ENCODE peak calls at places on chromosome 22, in eight cellular contexts. Q is K562, Z is A549, S is transverse colon, D is upper lobe of left lung, Y is suprapubic skin, C is tibial nerve, U is sigmoid colon. B is an unnamed sample.

GRCh38 chr22:47308886-47309285 is 546.4 kb downstream of the TBC1D22A start:
- DNase-seq in Y (peak; percentile 12), C (no peak), Z (no peak), U (no peak), S (no peak), Q (no peak), D (peak; percentile 2), B (no peak)

GRCh38 chr22:19874307-19875060 is 19.8 kb upstream of the GNB1L start:
- DNase-seq in D (peak; percentile 88), Q (no peak), U (peak; percentile 63), Z (no peak), Y (peak; percentile 80), C (peak; percentile 7), S (no peak), B (no peak)

GRCh38 chr22:46881373-46882118 is 119.1 kb downstream of the TBC1D22A start:
- DNase-seq in D (no peak), Q (no peak), Y (no peak), U (no peak), Z (no peak), C (no peak), S (no peak), B (no peak)

GRCh38 chr22:46546466-46547178 is 9.2 kb upstream of the CELSR1 start:
- DNase-seq in C (no peak), Z (no peak), S (no peak), D (peak; percentile 84), U (no peak), Q (no peak), Y (no peak), B (no peak)

GRCh38 chr22:48334971-48335370 is 1492.7 kb downstream of the BRD1 start:
- DNase-seq in D (no peak), S (no peak), Z (no peak), U (peak; percentile 49), Q (no peak), Y (no peak), C (no peak), B (no peak)

GRCh38 chr22:41915783-41916493 is 1.1 kb upstream of the SHISA8 start:
- DNase-seq in Z (no peak), D (no peak), U (no peak), C (no peak), S (no peak), Y (no peak), Q (no peak), B (no peak)

GRCh38 chr22:21450858-21451331 is 16.3 kb upstream of the TMEM191C start:
- DNase-seq in Q (no peak), Z (no peak), S (no peak), U (peak; percentile 35), Y (peak; percentile 76), C (peak; percentile 4), D (no peak), B (no peak)

GRCh38 chr22:22877523-22878210 is 9.9 kb upstream of the IGLL5 start:
- DNase-seq in Y (no peak), S (peak; percentile 76), D (no peak), Z (peak; percentile 61), U (no peak), C (no peak), Q (peak; percentile 58), B (peak; percentile 30)

GRCh38 chr22:35328472-35328885 is 28.8 kb downstream of the TOM1 start:
- DNase-seq in Y (no peak), D (peak; percentile 78), Q (no peak), U (peak; percentile 70), C (no peak), Z (no peak), S (no peak), B (no peak)

GRCh38 chr22:26642465-26643367 is 14.7 kb upstream of the MIAT start:
- DNase-seq in Y (no peak), D (peak; percentile 61), Q (peak; percentile 57), C (no peak), U (no peak), Z (no peak), S (peak; percentile 53), B (no peak)

GRCh38 chr22:48750826-48751440 is 1076.7 kb downstream of the BRD1 start:
- DNase-seq in Y (peak; percentile 59), U (peak; percentile 40), C (no peak), S (no peak), Z (no peak), Q (no peak), D (no peak), B (no peak)

GRCh38 chr22:48376428-48376827 is 1451.2 kb downstream of the BRD1 start:
- DNase-seq in Q (no peak), C (no peak), U (no peak), D (no peak), Y (no peak), Z (no peak), S (no peak), B (no peak)

GRCh38 chr22:17810570-17811116 is 36.4 kb upstream of the BID start:
- DNase-seq in Y (no peak), U (no peak), S (no peak), D (no peak), Q (no peak), Z (no peak), C (no peak), B (no peak)

GRCh38 chr22:29351042-29351441 is 35.5 kb upstream of the RASL10A start:
- DNase-seq in C (no peak), Z (no peak), U (no peak), S (peak; percentile 27), D (no peak), Y (no peak), Q (no peak), B (no peak)

GRCh38 chr22:29351891-29352290 is 36.4 kb upstream of the RASL10A start:
- DNase-seq in Q (no peak), C (no peak), U (no peak), S (no peak), D (no peak), Z (no peak), Y (no peak), B (no peak)

GRCh38 chr22:29346659-29347058 is 31.2 kb upstream of the RASL10A start:
- DNase-seq in Y (no peak), D (no peak), Q (no peak), U (no peak), C (no peak), S (no peak), Z (no peak), B (no peak)

GRCh38 chr22:29345932-29346331 is 30.4 kb upstream of the RASL10A start:
- DNase-seq in C (no peak), S (no peak), Y (no peak), D (peak; percentile 59), Q (no peak), U (no peak), Z (no peak), B (no peak)

GRCh38 chr22:29348956-29349355 is 33.5 kb upstream of the RASL10A start:
- DNase-seq in Z (no peak), Y (no peak), Q (no peak), C (no peak), D (no peak), S (no peak), U (no peak), B (no peak)
- TF ChIP-seq EP300 in Z (no peak), Y (no peak), Q (no peak), C (no peak), D (no peak), S (no peak), U (no peak), B (no peak)

GRCh38 chr22:50170453-50171318 is at the start of gene PANX2:
- DNase-seq in C (no peak), U (no peak), Y (no peak), Z (no peak), D (no peak), Q (peak; percentile 69), S (no peak), B (peak; percentile 8)

GRCh38 chr22:50169181-50169759 is 1.3 kb upstream of the PANX2 start:
- DNase-seq in U (peak; percentile 56), D (no peak), Y (no peak), S (no peak), Q (no peak), Z (no peak), C (no peak), B (peak; percentile 42)

GRCh38 chr22:50171319-50171964 is 911 bp downstream of the PANX2 start:
- DNase-seq in Q (no peak), Z (no peak), S (no peak), C (no peak), Y (no peak), D (no peak), U (no peak), B (peak; percentile 26)

GRCh38 chr22:50167689-50168489 is 2.6 kb upstream of the PANX2 start:
- DNase-seq in S (no peak), U (peak; percentile 36), D (no peak), C (no peak), Z (no peak), Y (no peak), Q (peak; percentile 20), B (no peak)

DNA sequence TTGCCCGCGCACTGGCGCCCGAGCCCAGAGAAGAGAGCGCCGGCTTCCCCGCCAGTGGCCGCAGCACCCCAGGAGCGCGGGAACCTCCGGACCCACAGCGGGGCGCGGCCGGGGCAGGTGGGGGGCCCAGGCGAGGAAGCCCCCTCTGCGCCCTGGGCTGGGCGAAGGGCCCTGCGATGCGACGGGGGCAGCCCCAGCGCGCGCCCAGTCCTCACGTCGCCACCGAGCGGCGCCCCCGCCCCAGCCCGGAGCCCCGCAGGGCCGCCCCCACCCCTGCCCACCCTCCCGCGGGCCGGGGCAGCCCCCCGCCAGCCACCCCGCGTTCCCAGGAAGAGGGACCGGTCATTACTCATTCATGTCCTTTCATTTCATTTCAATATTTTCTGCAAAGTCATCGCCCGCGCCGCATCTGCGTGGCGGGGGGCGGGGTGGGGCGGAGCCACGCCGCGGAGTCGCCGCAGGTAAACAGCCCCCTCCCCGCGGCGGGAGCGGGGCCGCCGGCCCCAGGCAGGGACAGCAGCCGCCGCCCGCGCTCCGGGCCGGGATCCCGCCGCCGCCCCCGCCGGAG is 673 bp upstream of the PANX2 start:
- DNase-seq in D (peak; percentile 63), S (no peak), C (no peak), Y (no peak), U (peak; percentile 47), Z (no peak), Q (peak; percentile 78), B (peak; percentile 58)
- TF ChIP-seq CTCF in D (no peak), S (no peak), C (no peak), Y (no peak), U (no peak), Z (peak; percentile 13), Q (no peak), B (no peak)

DNA sequence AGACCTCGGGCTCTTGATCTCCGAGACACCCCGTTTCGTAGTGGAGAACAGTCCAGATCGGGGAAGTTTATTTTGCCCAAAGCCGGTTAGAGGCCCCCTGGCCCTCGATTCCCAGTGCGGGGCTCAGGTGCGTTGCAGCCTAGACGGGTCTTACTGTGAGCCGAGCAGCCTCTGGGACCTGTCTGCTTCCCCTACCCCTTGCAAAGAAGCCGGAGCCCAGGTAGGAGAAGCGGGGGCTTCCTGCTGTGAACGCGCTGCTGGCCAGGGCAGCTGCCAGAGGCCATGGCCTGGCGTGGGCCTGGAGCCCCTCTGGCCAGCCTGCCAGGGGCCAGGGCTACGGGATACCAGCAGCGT is 619 bp downstream of the TSPO start:
- DNase-seq in Q (no peak), Z (no peak), S (no peak), Y (no peak), C (no peak), U (no peak), D (no peak), B (no peak)
- H3K27ac ChIP-seq in Q (peak overlapping the region; percentile 76), Z (peak overlapping the region; percentile 92), S (peak overlapping the region; percentile 94), Y (peak overlapping the region; percentile 94), C (peak overlapping the region; percentile 78), U (peak overlapping the region; percentile 87), D (peak overlapping the region; percentile 93), B (no peak overlapping the region)

DNA sequence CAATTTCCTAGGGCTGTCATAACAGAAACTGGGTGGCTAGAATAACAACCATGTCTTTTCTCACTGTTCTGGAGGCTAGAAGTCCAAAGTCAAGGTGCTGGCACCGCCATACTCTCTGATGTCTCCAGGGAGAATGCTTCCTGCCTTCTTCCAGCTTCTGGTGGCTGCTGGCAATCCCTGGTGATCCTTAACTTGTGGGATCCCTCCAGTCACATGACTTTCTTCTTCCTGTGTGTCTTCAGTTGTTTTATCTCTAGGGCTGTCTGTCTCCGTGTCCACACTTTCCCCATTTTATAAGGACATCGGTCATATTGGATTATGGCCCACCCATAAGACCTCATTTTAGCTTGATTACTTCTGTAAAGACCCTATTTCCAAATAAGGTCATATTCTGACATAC is 6.0 kb upstream of the CSF2RB start:
- DNase-seq in Y (no peak), Z (no peak), D (no peak), U (no peak), Q (no peak), S (no peak), C (no peak), B (no peak)
- TF ChIP-seq EP300 in Y (no peak), Z (no peak), D (no peak), U (no peak), Q (no peak), S (no peak), C (no peak), B (no peak)

B was measured in ovary.